ENCODE peak calls at places on chromosomes 16 and 17, in four cellular contexts. I is spleen, K is skeletal muscle cell, G is foreskin fibroblast. Q is an unnamed sample.

GRCh38 chr17:63589646-63590045 is 11.0 kb upstream of the TACO1 start:
- DNase-seq in I (no peak), K (no peak), G (no peak), Q (no peak)

GRCh38 chr16:85330694-85331188 is 218.5 kb upstream of the CIBAR2 start:
- DNase-seq in I (no peak), K (peak), G (peak), Q (peak)

GRCh38 chr17:50206604-50207293 is 5.3 kb upstream of the COL1A1 start:
- DNase-seq in I (no peak), K (no peak), G (no peak), Q (peak)

GRCh38 chr16:85002643-85003042 is 8.7 kb downstream of the ZDHHC7 start:
- DNase-seq in I (peak), K (no peak), G (no peak), Q (no peak)

GRCh38 chr17:14997290-14997689 is 267.8 kb downstream of the PMP22 start:
- DNase-seq in I (no peak), K (no peak), G (no peak), Q (no peak)

GRCh38 chr17:63855185-63855584 is 12.7 kb upstream of the SMARCD2 start:
- DNase-seq in I (peak), K (no peak), G (no peak), Q (no peak)

GRCh38 chr17:38617967-38618760 is 12.4 kb upstream of the SRCIN1 start:
- DNase-seq in I (peak), K (no peak), G (no peak), Q (no peak)

GRCh38 chr17:80327518-80327917 is 66.9 kb downstream of the RNF213 start:
- DNase-seq in I (peak), K (no peak), G (no peak), Q (no peak)

GRCh38 chr17:78861229-78861628 is 20.6 kb upstream of the USP36 start:
- DNase-seq in I (no peak), K (no peak), G (no peak), Q (no peak)

GRCh38 chr16:88532434-88533241 is 37.6 kb upstream of the ZC3H18 start:
- DNase-seq in I (peak), K (no peak), G (no peak), Q (no peak)

GRCh38 chr16:50810241-50810965 is 68.5 kb downstream of the CYLD start:
- DNase-seq in I (no peak), K (no peak), G (no peak), Q (no peak)

GRCh38 chr17:56754523-56755208 is 79.1 kb downstream of the C17orf67 start:
- DNase-seq in I (no peak), K (no peak), G (peak), Q (no peak)

GRCh38 chr16:51854401-51854951 is 692.5 kb downstream of the TOX3 start:
- DNase-seq in I (no peak), K (no peak), G (no peak), Q (no peak)

GRCh38 chr17:78330570-78331224 is 29.2 kb downstream of the SOCS3 start:
- DNase-seq in I (no peak), K (no peak), G (no peak), Q (no peak)

GRCh38 chr17:31433091-31433790 is 41.8 kb downstream of the RAB11FIP4 start:
- DNase-seq in I (peak), K (no peak), G (no peak), Q (no peak)

GRCh38 chr17:66964930-66965800 is 658 bp downstream of the CACNG4 start:
- DNase-seq in I (no peak), K (no peak), G (no peak), Q (no peak)

GRCh38 chr16:8691728-8692127 is 17.3 kb downstream of the ABAT start:
- DNase-seq in I (no peak), K (no peak), G (no peak), Q (no peak)

GRCh38 chr16:11253009-11253994 is 2.7 kb downstream of the SOCS1 start:
- DNase-seq in I (no peak), K (no peak), G (peak), Q (peak)

GRCh38 chr17:73343739-73344454 is 32.1 kb upstream of the CDC42EP4 start:
- DNase-seq in I (no peak), K (no peak), G (no peak), Q (no peak)

GRCh38 chr16:82641336-82641984 is 14.7 kb downstream of the CDH13 start:
- DNase-seq in I (no peak), K (no peak), G (no peak), Q (peak)

GRCh38 chr17:79298801-79299200 is 224.2 kb downstream of the ENGASE start:
- DNase-seq in I (no peak), K (no peak), G (no peak), Q (no peak)

GRCh38 chr16:22318690-22319358 is 21.6 kb downstream of the POLR3E start:
- DNase-seq in I (peak), K (no peak), G (peak), Q (peak)

GRCh38 chr17:62871291-62871690 is 63.2 kb upstream of the MARCHF10 start:
- DNase-seq in I (no peak), K (no peak), G (no peak), Q (no peak)

GRCh38 chr17:27596571-27597187 is 34.3 kb upstream of the LGALS9 start:
- DNase-seq in I (no peak), K (no peak), G (no peak), Q (no peak)

GRCh38 chr16:74296120-74296464 is 522 bp upstream of the PSMD7 start:
- DNase-seq in I (no peak), K (no peak), G (no peak), Q (no peak)

GRCh38 chr16:16092925-16093624 is 130.2 kb downstream of the ABCC6 start:
- DNase-seq in I (no peak), K (peak), G (no peak), Q (peak)

GRCh38 chr17:62714016-62714777 is 86.7 kb downstream of the MRC2 start:
- DNase-seq in I (no peak), K (no peak), G (no peak), Q (peak)

GRCh38 chr16:14252860-14253259 is 181.7 kb downstream of the MRTFB start:
- DNase-seq in I (no peak), K (no peak), G (no peak), Q (no peak)

GRCh38 chr16:48956620-48957019 is 325.0 kb downstream of the CBLN1 start:
- DNase-seq in I (peak), K (no peak), G (no peak), Q (no peak)

GRCh38 chr16:50121278-50121677 is 31.8 kb upstream of the TENT4B start:
- DNase-seq in I (no peak), K (no peak), G (no peak), Q (no peak)

GRCh38 chr16:3770530-3770929 is 53.2 kb upstream of the TRAP1 start:
- DNase-seq in I (no peak), K (no peak), G (no peak), Q (no peak)

GRCh38 chr17:48555183-48555615 is 10.3 kb upstream of the HOXB2 start:
- DNase-seq in I (no peak), K (peak), G (peak), Q (peak)

GRCh38 chr16:72957303-72958277 is 90.3 kb downstream of the ZFHX3 start:
- DNase-seq in I (no peak), K (no peak), G (no peak), Q (no peak)

GRCh38 chr17:20955437-20956323 is 87.1 kb downstream of the USP22 start:
- DNase-seq in I (no peak), K (peak), G (no peak), Q (peak)

GRCh38 chr17:13393841-13394710 is 207.7 kb downstream of the HS3ST3A1 start:
- DNase-seq in I (no peak), K (peak), G (peak), Q (peak)

DNA sequence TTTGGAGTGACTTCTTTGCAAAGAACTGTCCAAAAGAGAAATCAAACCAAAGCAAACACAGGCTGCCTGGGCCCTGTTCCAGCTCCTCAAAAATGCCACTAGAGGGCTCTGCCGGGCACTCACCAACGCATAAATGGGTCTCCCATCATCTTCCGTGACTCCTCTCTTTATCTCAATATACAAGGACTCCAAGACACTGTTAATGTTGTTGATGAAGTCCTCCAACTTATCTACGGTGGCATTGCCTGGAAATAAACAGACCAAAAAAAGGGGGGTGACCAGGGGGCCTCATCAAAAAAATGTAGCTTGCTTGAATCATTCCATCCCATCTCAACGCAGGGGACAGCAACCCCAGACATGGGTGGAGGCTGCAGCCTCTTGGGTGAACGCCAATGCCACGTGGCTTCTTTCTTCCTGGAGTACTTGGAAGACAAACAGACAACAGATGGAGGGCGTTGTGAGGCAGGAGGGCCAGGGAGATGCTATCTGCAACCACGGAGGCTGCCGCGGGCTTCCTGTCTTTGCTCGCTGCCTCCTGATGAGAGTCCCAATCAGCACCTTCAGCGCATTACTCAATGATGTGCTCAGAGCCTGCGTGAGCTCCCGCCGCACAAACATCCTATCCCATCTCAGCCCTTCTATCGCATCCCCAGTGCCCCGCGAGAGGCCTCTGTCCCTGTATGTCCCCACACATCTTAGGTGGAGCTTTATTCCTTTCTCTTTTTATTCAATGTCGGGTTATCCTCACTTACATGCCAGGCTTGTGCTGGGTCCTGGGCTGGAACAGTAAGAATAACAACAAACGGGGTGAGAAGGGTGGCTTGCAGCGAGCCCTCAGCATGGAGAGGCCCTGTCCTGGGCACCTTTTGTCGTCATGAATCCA is 32.0 kb downstream of the KDM8 start:
- DNase-seq in I (peak), K (peak), G (peak), Q (peak)
- H3K4me3 ChIP-seq in I (peak), K (no peak), G (no peak), Q (no peak)

DNA sequence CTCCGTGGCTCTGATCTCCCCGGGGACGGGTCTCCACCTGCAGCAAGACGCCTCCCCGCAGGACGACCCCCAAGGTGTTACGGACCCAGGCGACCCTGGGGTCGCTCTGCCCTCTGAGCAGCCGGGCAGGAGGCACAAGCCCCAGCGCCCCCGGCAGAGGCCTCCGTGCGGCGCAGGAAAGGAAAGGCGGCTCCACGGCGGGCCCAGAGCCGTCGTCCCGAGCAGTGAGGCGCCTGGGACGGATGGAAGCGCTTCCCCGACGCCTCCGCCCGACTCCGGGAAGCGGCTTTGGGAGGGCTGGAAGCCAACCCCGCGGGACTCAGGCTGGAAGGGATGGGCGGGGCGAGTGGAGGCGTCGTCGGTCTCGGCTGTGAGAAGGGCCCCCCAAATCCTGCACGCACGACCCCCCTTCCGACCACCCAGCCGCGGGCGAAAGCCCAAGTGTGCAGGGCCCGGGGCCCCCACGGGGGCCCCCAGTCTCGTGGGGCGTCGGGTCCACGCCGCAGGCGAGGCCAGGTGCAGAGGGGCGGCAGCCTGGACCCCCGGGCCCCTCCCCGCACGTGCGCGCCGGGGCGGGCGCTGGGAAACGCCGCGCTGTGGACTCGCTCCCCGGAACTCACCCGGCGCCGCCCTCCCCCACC is 32.7 kb upstream of the RPH3AL start:
- DNase-seq in I (peak), K (no peak), G (no peak), Q (no peak)
- H3K4me3 ChIP-seq in I (peak), K (peak), G (peak), Q (peak)

DNA sequence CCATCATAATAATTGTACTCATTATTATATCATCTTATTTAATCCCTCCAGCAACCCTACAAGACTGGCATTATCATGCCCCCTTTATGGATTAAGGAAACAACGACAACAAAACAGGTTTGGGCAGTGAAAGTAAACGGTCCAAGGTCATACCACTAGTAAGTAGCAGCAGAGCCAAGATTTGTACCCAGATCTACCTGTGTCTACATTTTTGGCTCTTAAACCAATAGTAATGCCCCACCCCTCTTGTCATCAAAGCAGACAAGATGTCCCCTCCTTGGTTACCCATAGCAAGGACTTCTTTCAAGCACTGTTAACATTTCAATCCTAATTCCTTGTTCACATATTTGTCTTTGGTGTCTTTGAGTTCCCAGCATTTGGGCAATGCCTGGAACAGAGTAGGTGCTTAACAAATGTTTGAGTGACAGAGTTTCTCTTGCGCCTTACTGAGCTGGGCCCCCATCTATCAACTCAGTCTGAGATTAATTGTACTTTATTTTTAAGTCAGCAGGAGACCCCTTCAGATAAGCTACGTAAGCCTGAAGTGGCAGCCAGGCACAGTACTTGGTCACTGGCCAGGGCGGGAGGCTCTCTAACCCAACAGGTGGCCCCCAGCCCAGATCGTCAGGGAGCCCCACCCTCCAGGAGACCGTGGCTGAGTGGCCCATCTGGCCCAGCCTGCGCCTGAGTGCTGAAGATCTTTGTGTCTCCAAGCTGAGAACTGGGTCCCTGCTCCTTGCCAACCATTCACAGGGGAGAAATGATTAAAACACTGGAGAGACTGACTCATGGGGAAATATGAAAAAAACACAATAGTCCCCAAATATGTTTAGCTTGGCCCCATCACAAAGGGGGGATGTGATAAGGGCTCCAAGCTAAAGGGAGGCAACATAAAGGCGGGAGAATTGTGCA is 75.8 kb downstream of the AXIN2 start:
- DNase-seq in I (no peak), K (no peak), G (no peak), Q (peak)
- H3K4me3 ChIP-seq in I (no peak), K (no peak), G (no peak), Q (no peak)

GRCh38 chr16:1977875-1978268 is 3.4 kb downstream of the NOXO1 start:
- DNase-seq in I (no peak), K (no peak), G (no peak), Q (no peak)

GRCh38 chr16:1976951-1977874 is 4.1 kb downstream of the NOXO1 start:
- DNase-seq in I (no peak), K (no peak), G (no peak), Q (no peak)

GRCh38 chr16:1980026-1980769 is 1.1 kb downstream of the NOXO1 start:
- DNase-seq in I (no peak), K (no peak), G (no peak), Q (no peak)

GRCh38 chr16:1979271-1980025 is 1.8 kb downstream of the NOXO1 start:
- DNase-seq in I (no peak), K (no peak), G (no peak), Q (no peak)

GRCh38 chr16:1978476-1979120 is 2.7 kb downstream of the NOXO1 start:
- DNase-seq in I (no peak), K (no peak), G (no peak), Q (no peak)
- H3K4me3 ChIP-seq in I (no peak), K (no peak), G (no peak), Q (no peak)

DNA sequence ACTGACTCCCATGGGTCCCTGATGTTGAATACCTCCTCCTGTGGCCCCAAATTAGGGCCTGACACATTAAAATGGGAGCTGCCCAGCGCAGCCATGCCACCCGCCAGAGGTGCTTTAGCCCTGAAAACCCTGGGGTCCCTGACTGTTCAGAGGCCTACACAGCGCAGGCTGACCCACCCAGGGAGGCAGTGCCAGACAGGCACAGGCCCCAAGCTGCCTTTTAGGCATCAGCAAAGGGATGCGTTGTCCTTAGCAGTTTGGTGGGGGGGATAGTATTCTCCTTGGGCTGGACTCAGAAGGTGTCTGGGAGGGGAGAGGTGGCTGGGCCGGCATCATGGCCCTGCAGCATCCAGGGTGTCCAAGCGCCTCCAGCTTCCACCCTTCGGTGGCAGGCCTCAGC is 1.4 kb downstream of the RAPGEFL1 start:
- DNase-seq in I (no peak), K (no peak), G (no peak), Q (no peak)
- H3K4me3 ChIP-seq in I (no peak), K (peak), G (no peak), Q (no peak)

GRCh38 chr17:16814439-16814838 is 124.4 kb downstream of the CCDC144A start:
- DNase-seq in I (no peak), K (no peak), G (no peak), Q (no peak)
- H3K4me3 ChIP-seq in I (no peak), K (no peak), G (no peak), Q (no peak)